ENCODE peak calls at places on chromosomes 6 and 20, in four cellular contexts. N is mucosa of gallbladder, D is HCT116, C is NCI-H2081. W is an unnamed sample.

GRCh38 chr6:138035070-138035469 is 72.1 kb downstream of the PERP start:
- DNase-seq in N (no peak), D (no peak), C (no peak), W (no peak)

GRCh38 chr6:35677456-35677855 is 11.3 kb downstream of the FKBP5 start:
- DNase-seq in N (no peak), D (no peak), C (peak), W (no peak)

GRCh38 chr20:41308290-41308691 is 9.2 kb downstream of the ZHX3 start:
- DNase-seq in N (no peak), D (no peak), C (no peak), W (no peak)

GRCh38 chr6:140320799-140321099 is 946.3 kb upstream of the CITED2 start:
- DNase-seq in N (no peak), D (no peak), C (no peak), W (no peak)

GRCh38 chr6:8085053-8085511 is 17.3 kb downstream of the EEF1E1 start:
- DNase-seq in N (peak), D (peak), C (no peak), W (no peak)

GRCh38 chr6:47414517-47415167 is 62.9 kb upstream of the CD2AP start:
- DNase-seq in N (no peak), D (no peak), C (no peak), W (no peak)

GRCh38 chr6:125310994-125311649 is 9.4 kb upstream of the HDDC2 start:
- DNase-seq in N (no peak), D (peak), C (peak), W (no peak)

GRCh38 chr6:26743941-26744699 is 84.6 kb upstream of the ZNF322 start:
- DNase-seq in N (no peak), D (no peak), C (no peak), W (no peak)

GRCh38 chr20:54566224-54566750 is 90.9 kb downstream of the DOK5 start:
- DNase-seq in N (no peak), D (no peak), C (no peak), W (no peak)

GRCh38 chr20:23132293-23132929 is 46.3 kb upstream of the CD93 start:
- DNase-seq in N (no peak), D (no peak), C (no peak), W (no peak)

GRCh38 chr6:127031511-127031910 is 87.0 kb upstream of the RSPO3 start:
- DNase-seq in N (no peak), D (no peak), C (peak), W (no peak)

GRCh38 chr20:63116412-63117106 is 99.4 kb downstream of the YTHDF1 start:
- DNase-seq in N (no peak), D (no peak), C (no peak), W (peak)

GRCh38 chr6:83127976-83128375 is 60.5 kb downstream of the DOP1A start:
- DNase-seq in N (no peak), D (no peak), C (no peak), W (no peak)

GRCh38 chr6:63999613-64000012 is 364.0 kb downstream of the PHF3 start:
- DNase-seq in N (no peak), D (no peak), C (no peak), W (no peak)

GRCh38 chr6:107730106-107730505 is 94.0 kb downstream of the SCML4 start:
- DNase-seq in N (no peak), D (no peak), C (no peak), W (no peak)

GRCh38 chr6:90687751-90688380 is 101.0 kb upstream of the MAP3K7 start:
- DNase-seq in N (no peak), D (no peak), C (no peak), W (no peak)

GRCh38 chr20:62651285-62652021 is 9.2 kb downstream of the SLCO4A1 start:
- DNase-seq in N (peak), D (no peak), C (peak), W (peak)

GRCh38 chr6:30787954-30788353 is 43.6 kb upstream of the IER3 start:
- DNase-seq in N (no peak), D (no peak), C (no peak), W (no peak)

GRCh38 chr6:106250997-106251396 is 74.6 kb downstream of the ATG5 start:
- DNase-seq in N (no peak), D (no peak), C (no peak), W (no peak)

GRCh38 chr6:5457983-5458683 is 196.8 kb downstream of the FARS2 start:
- DNase-seq in N (peak), D (no peak), C (peak), W (peak)

GRCh38 chr20:58084566-58084965 is 143.9 kb downstream of the ANKRD60 start:
- DNase-seq in N (peak), D (no peak), C (no peak), W (no peak)

GRCh38 chr6:21360353-21360752 is 233.2 kb upstream of the SOX4 start:
- DNase-seq in N (no peak), D (no peak), C (no peak), W (no peak)

GRCh38 chr6:85675030-85675819 is 32.5 kb upstream of the SYNCRIP start:
- DNase-seq in N (no peak), D (no peak), C (no peak), W (no peak)

GRCh38 chr20:31951530-31952453 is at the start of gene PDRG1:
- DNase-seq in N (peak), D (peak), C (peak), W (peak)

GRCh38 chr6:161418458-161418945 is 144.6 kb upstream of the AGPAT4 start:
- DNase-seq in N (peak), D (peak), C (peak), W (no peak)

GRCh38 chr6:35717449-35718353 is 19.1 kb upstream of the ARMC12 start:
- DNase-seq in N (no peak), D (no peak), C (no peak), W (no peak)

GRCh38 chr6:43926644-43927524 is 156.9 kb downstream of the VEGFA start:
- DNase-seq in N (peak), D (peak), C (peak), W (no peak)

GRCh38 chr6:54697423-54697822 is 149.1 kb upstream of the FAM83B start:
- DNase-seq in N (no peak), D (peak), C (peak), W (no peak)

GRCh38 chr6:28866342-28867077 is 57.3 kb downstream of the TRIM27 start:
- DNase-seq in N (peak), D (no peak), C (peak), W (peak)

GRCh38 chr20:48259456-48259855 is 474.2 kb upstream of the SULF2 start:
- DNase-seq in N (no peak), D (no peak), C (no peak), W (no peak)

GRCh38 chr6:30685977-30686907 is at the start of gene PPP1R18:
- DNase-seq in N (peak), D (no peak), C (no peak), W (peak)

GRCh38 chr6:98532004-98532403 is 302.4 kb upstream of the POU3F2 start:
- DNase-seq in N (no peak), D (no peak), C (peak), W (no peak)

GRCh38 chr6:139583420-139583819 is 209.0 kb upstream of the CITED2 start:
- DNase-seq in N (no peak), D (no peak), C (no peak), W (no peak)

GRCh38 chr6:303263-303662 is 11.0 kb downstream of the DUSP22 start:
- DNase-seq in N (no peak), D (no peak), C (no peak), W (no peak)

GRCh38 chr6:46011241-46012085 is 4.2 kb downstream of the CLIC5 start:
- DNase-seq in N (peak), D (no peak), C (no peak), W (no peak)

GRCh38 chr6:109055771-109056235 is 38.8 kb downstream of the SESN1 start:
- DNase-seq in N (no peak), D (no peak), C (no peak), W (no peak)